ENCODE peak calls at places on chromosomes 5 and 9, in four cellular contexts. J is SK-N-SH, X is K562, V is H1. S is an unnamed sample.

GRCh38 chr5:143505354-143505753 is 101.9 kb upstream of the NR3C1 start:
- DNase-seq in J (no peak), X (no peak), V (no peak), S (no peak)

GRCh38 chr9:138025908-138026307 is 148.3 kb downstream of the CACNA1B start:
- DNase-seq in J (no peak), X (no peak), V (no peak), S (no peak)

GRCh38 chr5:34932947-34933346 is 3.6 kb downstream of the DNAJC21 start:
- DNase-seq in J (no peak), X (no peak), V (no peak), S (no peak)

GRCh38 chr5:171874210-171874609 is 88.6 kb downstream of the SMIM23 start:
- DNase-seq in J (no peak), X (no peak), V (no peak), S (no peak)

GRCh38 chr5:119291877-119292276 is 63.9 kb upstream of the TNFAIP8 start:
- DNase-seq in J (no peak), X (no peak), V (no peak), S (no peak)

GRCh38 chr9:128026255-128027165 is 40.6 kb downstream of the NAIF1 start:
- DNase-seq in J (peak), X (no peak), V (no peak), S (no peak)

GRCh38 chr9:114096041-114096511 is 3.0 kb downstream of the KIF12 start:
- DNase-seq in J (no peak), X (peak), V (no peak), S (peak)

GRCh38 chr5:37966291-37966690 is 126.5 kb upstream of the GDNF start:
- DNase-seq in J (no peak), X (no peak), V (no peak), S (no peak)

GRCh38 chr9:81588148-81588874 is 101.0 kb downstream of the TLE1 start:
- DNase-seq in J (no peak), X (no peak), V (no peak), S (no peak)

GRCh38 chr9:8845376-8845775 is 1045.8 kb upstream of the DMAC1 start:
- DNase-seq in J (peak), X (no peak), V (no peak), S (no peak)

GRCh38 chr5:32160228-32160627 is 13.9 kb downstream of the GOLPH3 start:
- DNase-seq in J (no peak), X (no peak), V (no peak), S (no peak)

GRCh38 chr9:83920469-83920941 is 727 bp downstream of the KIF27 start:
- DNase-seq in J (peak), X (no peak), V (no peak), S (no peak)

GRCh38 chr9:91562412-91562811 is 138.8 kb upstream of the NFIL3 start:
- DNase-seq in J (no peak), X (no peak), V (no peak), S (no peak)

GRCh38 chr9:121059998-121060636 is 10.0 kb upstream of the C5 start:
- DNase-seq in J (peak), X (peak), V (no peak), S (no peak)

GRCh38 chr5:156934450-156935211 is 28.4 kb downstream of the TIMD4 start:
- DNase-seq in J (peak), X (peak), V (no peak), S (peak)

GRCh38 chr9:15422355-15423327 is at the start of gene SNAPC3:
- DNase-seq in J (peak), X (peak), V (peak), S (peak)

GRCh38 chr5:176817369-176817841 is 7.0 kb downstream of the UNC5A start:
- DNase-seq in J (peak), X (no peak), V (no peak), S (peak)

GRCh38 chr5:133930061-133930823 is 38.2 kb downstream of the C5orf15 start:
- DNase-seq in J (no peak), X (peak), V (no peak), S (no peak)

GRCh38 chr9:84850830-84851372 is 181.4 kb downstream of the NTRK2 start:
- DNase-seq in J (no peak), X (no peak), V (no peak), S (no peak)

GRCh38 chr5:137398175-137398574 is 101.0 kb downstream of the SPOCK1 start:
- DNase-seq in J (no peak), X (no peak), V (no peak), S (no peak)

GRCh38 chr5:137392261-137392660 is 106.9 kb downstream of the SPOCK1 start:
- DNase-seq in J (no peak), X (no peak), V (no peak), S (no peak)

GRCh38 chr5:137395011-137395755 is 103.9 kb downstream of the SPOCK1 start:
- DNase-seq in J (peak), X (no peak), V (no peak), S (no peak)

GRCh38 chr5:137389042-137389441 is 110.1 kb downstream of the SPOCK1 start:
- DNase-seq in J (no peak), X (no peak), V (no peak), S (no peak)

GRCh38 chr5:137393196-137393993 is 105.7 kb downstream of the SPOCK1 start:
- DNase-seq in J (no peak), X (no peak), V (no peak), S (no peak)
- TF ChIP-seq TEAD4 in J (no peak), X (no peak), V (no peak), S (no peak)

DNA sequence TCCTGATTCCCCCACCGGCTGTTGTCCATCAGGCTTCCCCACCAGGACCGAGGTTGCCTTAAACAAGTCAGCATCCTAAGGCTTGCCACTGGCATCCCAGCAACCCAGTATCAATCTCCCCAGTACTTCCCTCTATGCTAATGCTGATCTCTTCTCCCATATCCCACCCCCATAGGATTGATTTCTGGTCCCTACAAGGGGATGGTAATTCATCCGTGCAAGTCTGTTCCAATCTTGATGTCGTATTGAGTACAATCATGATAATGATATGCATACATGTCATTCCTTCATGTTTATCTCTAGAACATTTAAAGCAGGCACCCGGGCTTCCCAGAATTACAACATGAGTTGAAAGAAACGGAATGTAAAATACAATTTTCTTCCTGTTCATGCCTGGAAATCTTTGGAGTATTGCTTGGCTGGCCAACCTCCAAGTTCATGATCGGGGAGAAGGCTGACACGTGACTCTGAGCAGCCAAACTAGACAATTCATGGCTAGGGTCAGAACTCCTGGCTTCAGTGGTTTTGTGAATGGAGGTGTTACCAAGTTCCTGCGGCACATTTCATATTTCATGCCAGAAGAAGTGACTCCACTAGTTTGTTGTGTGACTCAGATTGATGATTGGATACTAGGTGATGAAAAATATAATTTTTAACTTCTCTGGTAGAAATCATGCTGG is 66.7 kb downstream of the C9orf152 start:
- DNase-seq in J (no peak), X (no peak), V (no peak), S (no peak)
- TF ChIP-seq TEAD4 in J (peak), X (no peak), V (no peak), S (no peak)

DNA sequence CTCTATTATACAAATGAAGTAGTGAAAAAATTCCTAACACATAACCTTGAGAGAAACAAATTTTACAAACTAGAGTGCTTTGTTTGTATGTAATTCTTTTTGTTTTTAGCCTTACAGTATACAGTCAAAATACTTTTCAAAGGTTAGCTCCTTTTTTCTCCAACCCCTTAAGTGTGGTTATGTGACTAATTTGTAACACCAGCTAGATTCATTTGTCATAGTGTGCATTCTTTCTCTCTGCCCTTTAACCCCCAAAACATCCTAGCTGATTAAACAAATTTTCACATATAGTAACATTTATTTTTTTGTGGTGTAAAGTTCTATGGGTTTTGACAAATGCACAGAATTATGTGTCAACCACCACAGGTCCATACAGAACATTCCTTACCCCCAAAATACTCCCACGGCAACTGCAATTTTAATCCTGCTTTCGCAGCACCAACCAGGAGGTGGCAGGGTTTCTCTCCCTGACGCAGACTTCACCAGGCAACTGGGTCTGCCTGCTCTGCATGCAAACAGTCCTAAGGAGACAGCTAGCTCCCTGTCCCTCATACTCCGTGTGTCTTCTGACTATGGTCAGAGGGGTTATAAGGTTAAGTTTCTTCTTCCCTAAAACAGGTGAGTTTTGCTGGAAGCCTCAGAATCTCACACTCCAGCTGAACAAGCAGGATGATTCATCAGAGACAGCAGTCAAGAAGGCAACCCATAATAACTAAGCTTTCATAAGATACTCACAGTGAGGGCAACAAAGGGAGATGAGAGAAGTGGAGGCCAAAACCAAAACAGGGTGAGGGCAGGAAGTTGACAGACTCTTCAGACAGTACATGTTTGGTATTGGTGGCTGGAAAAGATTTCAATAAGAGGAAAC is 44.5 kb upstream of the NR5A1 start:
- DNase-seq in J (peak), X (peak), V (peak), S (peak)
- TF ChIP-seq TEAD4 in J (no peak), X (no peak), V (no peak), S (no peak)

GRCh38 chr9:94922691-94923107 is 196.2 kb downstream of the AOPEP start:
- DNase-seq in J (no peak), X (no peak), V (no peak), S (no peak)
- TF ChIP-seq TEAD4 in J (no peak), X (no peak), V (no peak), S (no peak)

S was measured in WTC11.